ENCODE peak calls at places on chromosomes 16 and 17, in four cellular contexts. T is thoracic aorta, S is NCI-H1105, W is NCI-H2081. Q is an unnamed sample.

GRCh38 chr17:290121-290521 is 62.5 kb downstream of the RPH3AL start:
- DNase-seq in T (no peak), S (no peak), W (no peak), Q (no peak)

GRCh38 chr17:74859439-74860228 is at the start of gene GRIN2C:
- DNase-seq in T (no peak), S (no peak), W (no peak), Q (no peak)

GRCh38 chr16:29649560-29650494 is 13.2 kb upstream of the SPN start:
- DNase-seq in T (no peak), S (no peak), W (no peak), Q (no peak)

GRCh38 chr17:66548158-66548557 is 245.7 kb downstream of the PRKCA start:
- DNase-seq in T (no peak), S (no peak), W (no peak), Q (no peak)

GRCh38 chr17:59914274-59914854 is 21.4 kb downstream of the RPS6KB1 start:
- DNase-seq in T (no peak), S (peak), W (peak), Q (no peak)

GRCh38 chr17:42920106-42920900 is 19.7 kb downstream of the G6PC1 start:
- DNase-seq in T (no peak), S (no peak), W (no peak), Q (no peak)

GRCh38 chr17:82831041-82831817 is 8.6 kb downstream of the ZNF750 start:
- DNase-seq in T (no peak), S (no peak), W (no peak), Q (no peak)

GRCh38 chr17:47884427-47884740 is 11.7 kb upstream of the SP2 start:
- DNase-seq in T (no peak), S (no peak), W (no peak), Q (no peak)

GRCh38 chr17:1058423-1059130 is 61.6 kb downstream of the TIMM22 start:
- DNase-seq in T (no peak), S (no peak), W (peak), Q (no peak)

GRCh38 chr16:11755022-11755760 is 12.5 kb upstream of the TXNDC11 start:
- DNase-seq in T (no peak), S (no peak), W (no peak), Q (no peak)

GRCh38 chr16:138049-138417 is 440 bp downstream of the NPRL3 start:
- DNase-seq in T (no peak), S (no peak), W (peak), Q (no peak)

GRCh38 chr16:14486520-14487303 is 143.3 kb downstream of the PARN start:
- DNase-seq in T (peak), S (no peak), W (peak), Q (peak)

GRCh38 chr17:50919321-50920040 is 53.3 kb upstream of the TOB1 start:
- DNase-seq in T (peak), S (peak), W (peak), Q (peak)

GRCh38 chr16:25411376-25412081 is 153.9 kb upstream of the ZKSCAN2 start:
- DNase-seq in T (no peak), S (no peak), W (no peak), Q (no peak)

GRCh38 chr17:79027925-79028491 is 4.0 kb downstream of the C1QTNF1 start:
- DNase-seq in T (no peak), S (no peak), W (no peak), Q (no peak)

GRCh38 chr17:56761387-56761786 is 72.3 kb downstream of the C17orf67 start:
- DNase-seq in T (no peak), S (no peak), W (no peak), Q (no peak)

GRCh38 chr16:74982303-74982702 is 2.6 kb downstream of the WDR59 start:
- DNase-seq in T (no peak), S (no peak), W (peak), Q (no peak)

GRCh38 chr17:50808888-50809287 is 26.5 kb upstream of the WFIKKN2 start:
- DNase-seq in T (no peak), S (no peak), W (no peak), Q (no peak)

GRCh38 chr17:44655983-44656700 is at the start of gene MEIOC:
- DNase-seq in T (no peak), S (peak), W (peak), Q (no peak)

GRCh38 chr16:73996624-73997339 is 299.8 kb upstream of the PSMD7 start:
- DNase-seq in T (no peak), S (no peak), W (no peak), Q (no peak)

GRCh38 chr17:29590979-29591736 is 1.7 kb upstream of the GIT1 start:
- DNase-seq in T (no peak), S (peak), W (peak), Q (no peak)

GRCh38 chr16:72400257-72401078 is 228.5 kb upstream of the PMFBP1 start:
- DNase-seq in T (no peak), S (no peak), W (peak), Q (peak)

GRCh38 chr17:48910370-48910769 is 2.2 kb downstream of the UBE2Z start:
- DNase-seq in T (no peak), S (no peak), W (no peak), Q (no peak)

GRCh38 chr17:76943202-76943601 is 75.0 kb downstream of the MGAT5B start:
- DNase-seq in T (no peak), S (no peak), W (no peak), Q (no peak)

GRCh38 chr16:80433617-80434016 is 107.2 kb upstream of the DYNLRB2 start:
- DNase-seq in T (no peak), S (no peak), W (no peak), Q (no peak)

Q was measured in SK-N-MC.